ENCODE peak calls at places on chromosomes 4 and X, in five cellular contexts. G, O, T, B and E are unnamed samples.

GRCh38 chrX:139949703-139950102 is 15.6 kb downstream of the CXorf66 start:
- DNase-seq in G (no peak), O (no peak), T (no peak), B (no peak), E (no peak)

GRCh38 chrX:54043084-54043483 is 1.2 kb downstream of the PHF8 start:
- DNase-seq in G (no peak), O (no peak), T (no peak), B (no peak), E (no peak)

GRCh38 chr4:184784628-184785257 is 41.0 kb downstream of the ACSL1 start:
- DNase-seq in G (no peak), O (no peak), T (no peak), B (no peak), E (no peak)

GRCh38 chrX:12887767-12888166 is 18.7 kb upstream of the TLR8 start:
- DNase-seq in G (no peak), O (no peak), T (no peak), B (no peak), E (no peak)

GRCh38 chrX:15789979-15790765 is at the start of gene ZRSR2:
- DNase-seq in G (peak), O (peak), T (peak), B (no peak), E (peak)

GRCh38 chr4:76275486-76276126 is 24.1 kb downstream of the FAM47E start:
- DNase-seq in G (no peak), O (no peak), T (no peak), B (no peak), E (no peak)

GRCh38 chr4:11427201-11427996 is 1.3 kb downstream of the HS3ST1 start:
- DNase-seq in G (peak), O (no peak), T (no peak), B (no peak), E (no peak)

GRCh38 chr4:422587-422986 is 76.4 kb downstream of the ZNF721 start:
- DNase-seq in G (no peak), O (no peak), T (no peak), B (no peak), E (no peak)

GRCh38 chr4:24802648-24803047 is 7.3 kb downstream of the SOD3 start:
- DNase-seq in G (no peak), O (no peak), T (no peak), B (no peak), E (no peak)

GRCh38 chr4:4323705-4324534 is 33.9 kb downstream of the ZBTB49 start:
- DNase-seq in G (no peak), O (no peak), T (no peak), B (no peak), E (no peak)

GRCh38 chr4:13539047-13539720 is 5.1 kb downstream of the NKX3-2 start:
- DNase-seq in G (no peak), O (no peak), T (no peak), B (no peak), E (no peak)

GRCh38 chr4:107379054-107379869 is 340.8 kb downstream of the PAPSS1 start:
- DNase-seq in G (peak), O (no peak), T (no peak), B (peak), E (no peak)

GRCh38 chrX:10381218-10381617 is 224.4 kb downstream of the CLCN4 start:
- DNase-seq in G (no peak), O (no peak), T (no peak), B (no peak), E (no peak)

GRCh38 chrX:108169768-108170167 is 78.2 kb downstream of the ATG4A start:
- DNase-seq in G (no peak), O (no peak), T (no peak), B (no peak), E (no peak)